ENCODE peak calls at places on chromosomes 16 and 17, in ten cellular contexts. K is caudate nucleus; G is anterior cingulate cortex; Q is MV-4-11; B is H4; X is NCI-H1105 treated with DMSO at 0.1 percent for 48 hours; H is omental fat pad; L is HAP-1; U is activated CD4-positive, alpha-beta T cell treated with anti-CD3 and anti-CD28 coated beads, Interleukin-2, amount 10 ng/mL, durations not matched to agents 7 days and 5 days; F is stimulated activated CD8-positive, alpha-beta memory T cell treated with anti-CD3 and anti-CD28 coated beads, Interleukin-4, amount 100 ng/mL, for 1 hour. A is an unnamed sample.

GRCh38 chr16:12971216-12971615 is 69.8 kb downstream of the SHISA9 start:
- DNase-seq in K (peak; percentile 86), G (peak; percentile 3), Q (no peak), B (peak; percentile 87), X (peak; percentile 93), H (peak; percentile 23), L (no peak), U (no peak), F (no peak), A (peak; percentile 64)

GRCh38 chr16:81181013-81181720 is 57.3 kb upstream of the BCO1 start:
- DNase-seq in K (no peak), G (no peak), Q (peak; percentile 84), B (peak; percentile 93), X (no peak), H (peak; percentile 77), L (peak; percentile 68), U (no peak), F (no peak), A (no peak)

GRCh38 chr16:11534262-11534661 is 52.5 kb downstream of the LITAF start:
- DNase-seq in K (no peak), G (no peak), Q (no peak), B (no peak), X (no peak), H (no peak), L (no peak), U (no peak), F (no peak), A (no peak)

GRCh38 chr16:17469011-17469741 is 1.6 kb downstream of the XYLT1 start:
- DNase-seq in K (no peak), G (no peak), Q (no peak), B (no peak), X (no peak), H (no peak), L (no peak), U (no peak), F (no peak), A (no peak)

GRCh38 chr17:77487677-77488530 is 347.1 kb downstream of the SEC14L1 start:
- DNase-seq in K (no peak), G (no peak), Q (no peak), B (no peak), X (no peak), H (no peak), L (no peak), U (no peak), F (no peak), A (no peak)

GRCh38 chr16:86931410-86931941 is 353.1 kb downstream of the FOXL1 start:
- DNase-seq in K (no peak), G (no peak), Q (no peak), B (peak; percentile 49), X (peak; percentile 15), H (no peak), L (no peak), U (no peak), F (no peak), A (no peak)

GRCh38 chr17:40437095-40437732 is 6.0 kb upstream of the IGFBP4 start:
- DNase-seq in K (no peak), G (no peak), Q (peak; percentile 89), B (peak; percentile 45), X (no peak), H (no peak), L (no peak), U (no peak), F (no peak), A (peak; percentile 5)

GRCh38 chr17:58995247-58995940 is 111.3 kb downstream of the TRIM37 start:
- DNase-seq in K (no peak), G (no peak), Q (no peak), B (no peak), X (no peak), H (no peak), L (no peak), U (no peak), F (no peak), A (no peak)

GRCh38 chr17:54404259-54404658 is 496.4 kb upstream of the TOM1L1 start:
- DNase-seq in K (no peak), G (no peak), Q (no peak), B (no peak), X (no peak), H (no peak), L (no peak), U (no peak), F (no peak), A (no peak)

GRCh38 chr17:29682987-29683386 is 60.3 kb upstream of the CORO6 start:
- DNase-seq in K (no peak), G (no peak), Q (no peak), B (peak; percentile 30), X (no peak), H (no peak), L (no peak), U (no peak), F (no peak), A (no peak)

GRCh38 chr16:30948087-30948955 is 547 bp upstream of the ORAI3 start:
- DNase-seq in K (peak; percentile 92), G (peak; percentile 82), Q (peak; percentile 45), B (peak; percentile 91), X (peak; percentile 97), H (peak; percentile 93), L (peak; percentile 81), U (no peak), F (no peak), A (peak; percentile 64)

GRCh38 chr16:89685916-89686315 is 573 bp upstream of the CDK10 start:
- DNase-seq in K (no peak), G (no peak), Q (no peak), B (no peak), X (no peak), H (no peak), L (no peak), U (no peak), F (no peak), A (no peak)

GRCh38 chr16:8621221-8621571 is 302 bp upstream of the METTL22 start:
- DNase-seq in K (no peak), G (no peak), Q (no peak), B (no peak), X (no peak), H (no peak), L (no peak), U (no peak), F (no peak), A (no peak)

GRCh38 chr17:46733837-46734516 is 84.5 kb downstream of the WNT3 start:
- DNase-seq in K (no peak), G (no peak), Q (no peak), B (no peak), X (no peak), H (no peak), L (no peak), U (no peak), F (no peak), A (no peak)